ENCODE peak calls at places on chromosomes 12 and 14, in eight cellular contexts. One of them, this sample, is unnamed.

GRCh38 chr12:6294533-6295186 is 15.8 kb upstream of the PLEKHG6 start:
- DNase-seq in right lobe of liver: peak
- DNase-seq in psoas muscle: no peak
- DNase-seq in esophagus squamous epithelium: no peak
- DNase-seq in MM.1S: no peak
- DNase-seq in CD8-positive, alpha-beta memory T cell: no peak
- DNase-seq in neuronal stem cell: no peak
- DNase-seq in testis: no peak
- DNase-seq in this sample: no peak

GRCh38 chr12:2166696-2167095 is 113.9 kb downstream of the CACNA1C start:
- DNase-seq in right lobe of liver: no peak
- DNase-seq in psoas muscle: no peak
- DNase-seq in esophagus squamous epithelium: no peak
- DNase-seq in MM.1S: no peak
- DNase-seq in CD8-positive, alpha-beta memory T cell: no peak
- DNase-seq in neuronal stem cell: no peak
- DNase-seq in testis: no peak
- DNase-seq in this sample: no peak

GRCh38 chr12:21989819-21990412 is 48.7 kb upstream of the ABCC9 start:
- DNase-seq in right lobe of liver: no peak
- DNase-seq in psoas muscle: no peak
- DNase-seq in esophagus squamous epithelium: no peak
- DNase-seq in MM.1S: no peak
- DNase-seq in CD8-positive, alpha-beta memory T cell: no peak
- DNase-seq in neuronal stem cell: no peak
- DNase-seq in testis: no peak
- DNase-seq in this sample: peak

GRCh38 chr14:106879241-106879640 is 1352.9 kb downstream of the TMEM121 start:
- DNase-seq in right lobe of liver: no peak
- DNase-seq in psoas muscle: no peak
- DNase-seq in esophagus squamous epithelium: no peak
- DNase-seq in MM.1S: peak
- DNase-seq in CD8-positive, alpha-beta memory T cell: peak
- DNase-seq in neuronal stem cell: no peak
- DNase-seq in testis: peak
- DNase-seq in this sample: peak

GRCh38 chr12:132173135-132174014 is 29.1 kb downstream of the NOC4L start:
- DNase-seq in right lobe of liver: peak
- DNase-seq in psoas muscle: peak
- DNase-seq in esophagus squamous epithelium: no peak
- DNase-seq in MM.1S: peak
- DNase-seq in CD8-positive, alpha-beta memory T cell: no peak
- DNase-seq in neuronal stem cell: no peak
- DNase-seq in testis: no peak
- DNase-seq in this sample: peak

GRCh38 chr14:36974985-36975384 is 197.4 kb downstream of the SLC25A21 start:
- DNase-seq in right lobe of liver: no peak
- DNase-seq in psoas muscle: no peak
- DNase-seq in esophagus squamous epithelium: no peak
- DNase-seq in MM.1S: no peak
- DNase-seq in CD8-positive, alpha-beta memory T cell: no peak
- DNase-seq in neuronal stem cell: no peak
- DNase-seq in testis: no peak
- DNase-seq in this sample: no peak

GRCh38 chr12:92926549-92926948 is 2.5 kb downstream of the EEA1 start:
- DNase-seq in right lobe of liver: no peak
- DNase-seq in psoas muscle: no peak
- DNase-seq in esophagus squamous epithelium: no peak
- DNase-seq in MM.1S: no peak
- DNase-seq in CD8-positive, alpha-beta memory T cell: no peak
- DNase-seq in neuronal stem cell: no peak
- DNase-seq in testis: no peak
- DNase-seq in this sample: no peak

GRCh38 chr12:124896461-124896860 is 18.0 kb downstream of the UBC start:
- DNase-seq in right lobe of liver: no peak
- DNase-seq in psoas muscle: no peak
- DNase-seq in esophagus squamous epithelium: no peak
- DNase-seq in MM.1S: no peak
- DNase-seq in CD8-positive, alpha-beta memory T cell: no peak
- DNase-seq in neuronal stem cell: no peak
- DNase-seq in testis: no peak
- DNase-seq in this sample: no peak

GRCh38 chr12:110355080-110355479 is 48.4 kb downstream of the ANAPC7 start:
- DNase-seq in right lobe of liver: no peak
- DNase-seq in psoas muscle: no peak
- DNase-seq in esophagus squamous epithelium: no peak
- DNase-seq in MM.1S: peak
- DNase-seq in CD8-positive, alpha-beta memory T cell: peak
- DNase-seq in neuronal stem cell: no peak
- DNase-seq in testis: no peak
- DNase-seq in this sample: no peak

GRCh38 chr12:105100998-105101397 is 6.5 kb upstream of the WASHC4 start:
- DNase-seq in right lobe of liver: no peak
- DNase-seq in psoas muscle: no peak
- DNase-seq in esophagus squamous epithelium: no peak
- DNase-seq in MM.1S: no peak
- DNase-seq in CD8-positive, alpha-beta memory T cell: no peak
- DNase-seq in neuronal stem cell: no peak
- DNase-seq in testis: no peak
- DNase-seq in this sample: no peak

GRCh38 chr12:52233462-52234141 is 559 bp downstream of the KRT7 start:
- DNase-seq in right lobe of liver: no peak
- DNase-seq in psoas muscle: no peak
- DNase-seq in esophagus squamous epithelium: no peak
- DNase-seq in MM.1S: no peak
- DNase-seq in CD8-positive, alpha-beta memory T cell: no peak
- DNase-seq in neuronal stem cell: no peak
- DNase-seq in testis: no peak
- DNase-seq in this sample: no peak
- H3K27ac ChIP-seq in right lobe of liver: no peak
- H3K27ac ChIP-seq in psoas muscle: no peak
- H3K27ac ChIP-seq in esophagus squamous epithelium: peak
- H3K27ac ChIP-seq in MM.1S: no peak
- H3K27ac ChIP-seq in CD8-positive, alpha-beta memory T cell: no peak
- H3K27ac ChIP-seq in neuronal stem cell: no peak
- H3K27ac ChIP-seq in testis: no peak
- H3K27ac ChIP-seq in this sample: no peak

GRCh38 chr14:20970647-20970982 is 15.3 kb downstream of the RNASE2 start:
- DNase-seq in right lobe of liver: no peak
- DNase-seq in psoas muscle: no peak
- DNase-seq in esophagus squamous epithelium: no peak
- DNase-seq in MM.1S: no peak
- DNase-seq in CD8-positive, alpha-beta memory T cell: no peak
- DNase-seq in neuronal stem cell: no peak
- DNase-seq in testis: no peak
- DNase-seq in this sample: no peak

GRCh38 chr14:20971705-20972021 is 16.4 kb downstream of the RNASE2 start:
- DNase-seq in right lobe of liver: no peak
- DNase-seq in psoas muscle: no peak
- DNase-seq in esophagus squamous epithelium: no peak
- DNase-seq in MM.1S: no peak
- DNase-seq in CD8-positive, alpha-beta memory T cell: no peak
- DNase-seq in neuronal stem cell: no peak
- DNase-seq in testis: no peak
- DNase-seq in this sample: no peak

GRCh38 chr14:20970983-20971704 is 15.9 kb downstream of the RNASE2 start:
- DNase-seq in right lobe of liver: peak
- DNase-seq in psoas muscle: peak
- DNase-seq in esophagus squamous epithelium: no peak
- DNase-seq in MM.1S: peak
- DNase-seq in CD8-positive, alpha-beta memory T cell: peak
- DNase-seq in neuronal stem cell: peak
- DNase-seq in testis: peak
- DNase-seq in this sample: peak

GRCh38 chr14:20973501-20973900 is 16.3 kb upstream of the METTL17 start:
- DNase-seq in right lobe of liver: no peak
- DNase-seq in psoas muscle: no peak
- DNase-seq in esophagus squamous epithelium: no peak
- DNase-seq in MM.1S: no peak
- DNase-seq in CD8-positive, alpha-beta memory T cell: no peak
- DNase-seq in neuronal stem cell: no peak
- DNase-seq in testis: no peak
- DNase-seq in this sample: no peak

DNA sequence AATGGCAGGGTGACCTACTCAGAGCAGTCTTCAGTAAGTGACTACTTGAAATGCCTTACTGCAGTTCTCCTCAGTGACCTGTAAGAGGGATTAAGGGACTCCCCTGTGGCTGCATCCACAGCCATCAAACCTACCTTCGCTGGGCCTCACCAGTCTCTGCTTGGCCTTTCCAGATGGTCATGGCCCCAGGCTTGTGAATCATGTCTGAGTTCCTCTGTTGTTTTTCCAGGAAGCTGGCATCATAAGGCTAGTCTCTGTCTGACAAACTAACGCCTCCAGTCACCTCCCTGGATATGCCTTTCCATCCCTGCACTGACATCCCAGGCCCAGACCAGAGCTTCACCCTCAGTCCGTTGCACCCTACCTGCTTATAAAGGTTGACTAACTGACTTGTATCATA is 14.0 kb downstream of the RNASE2 start:
- DNase-seq in right lobe of liver: no peak
- DNase-seq in psoas muscle: no peak
- DNase-seq in esophagus squamous epithelium: no peak
- DNase-seq in MM.1S: no peak
- DNase-seq in CD8-positive, alpha-beta memory T cell: no peak
- DNase-seq in neuronal stem cell: no peak
- DNase-seq in testis: no peak
- DNase-seq in this sample: no peak
- H3K4me3 ChIP-seq in right lobe of liver: no peak
- H3K4me3 ChIP-seq in psoas muscle: no peak
- H3K4me3 ChIP-seq in esophagus squamous epithelium: no peak
- H3K4me3 ChIP-seq in MM.1S: no peak
- H3K4me3 ChIP-seq in CD8-positive, alpha-beta memory T cell: no peak
- H3K4me3 ChIP-seq in neuronal stem cell: peak
- H3K4me3 ChIP-seq in testis: no peak
- H3K4me3 ChIP-seq in this sample: no peak

GRCh38 chr12:95415451-95415850 is 58.5 kb upstream of the METAP2 start:
- DNase-seq in right lobe of liver: no peak
- DNase-seq in psoas muscle: no peak
- DNase-seq in esophagus squamous epithelium: no peak
- DNase-seq in MM.1S: no peak
- DNase-seq in CD8-positive, alpha-beta memory T cell: no peak
- DNase-seq in neuronal stem cell: no peak
- DNase-seq in testis: no peak
- DNase-seq in this sample: no peak
- H3K27ac ChIP-seq in right lobe of liver: no peak
- H3K27ac ChIP-seq in psoas muscle: no peak
- H3K27ac ChIP-seq in esophagus squamous epithelium: no peak
- H3K27ac ChIP-seq in MM.1S: no peak
- H3K27ac ChIP-seq in CD8-positive, alpha-beta memory T cell: no peak
- H3K27ac ChIP-seq in neuronal stem cell: no peak
- H3K27ac ChIP-seq in testis: no peak
- H3K27ac ChIP-seq in this sample: no peak

GRCh38 chr12:72139411-72139810 is 132.8 kb upstream of the TRHDE start:
- DNase-seq in right lobe of liver: no peak
- DNase-seq in psoas muscle: no peak
- DNase-seq in esophagus squamous epithelium: no peak
- DNase-seq in MM.1S: no peak
- DNase-seq in CD8-positive, alpha-beta memory T cell: no peak
- DNase-seq in neuronal stem cell: no peak
- DNase-seq in testis: no peak
- DNase-seq in this sample: no peak

GRCh38 chr12:72133497-72134055 is 138.6 kb upstream of the TRHDE start:
- DNase-seq in right lobe of liver: no peak
- DNase-seq in psoas muscle: no peak
- DNase-seq in esophagus squamous epithelium: no peak
- DNase-seq in MM.1S: no peak
- DNase-seq in CD8-positive, alpha-beta memory T cell: no peak
- DNase-seq in neuronal stem cell: no peak
- DNase-seq in testis: no peak
- DNase-seq in this sample: no peak

GRCh38 chr12:72141381-72141780 is 130.8 kb upstream of the TRHDE start:
- DNase-seq in right lobe of liver: no peak
- DNase-seq in psoas muscle: no peak
- DNase-seq in esophagus squamous epithelium: no peak
- DNase-seq in MM.1S: peak
- DNase-seq in CD8-positive, alpha-beta memory T cell: no peak
- DNase-seq in neuronal stem cell: no peak
- DNase-seq in testis: no peak
- DNase-seq in this sample: no peak

GRCh38 chr12:72134934-72135333 is 137.2 kb upstream of the TRHDE start:
- DNase-seq in right lobe of liver: no peak
- DNase-seq in psoas muscle: no peak
- DNase-seq in esophagus squamous epithelium: no peak
- DNase-seq in MM.1S: no peak
- DNase-seq in CD8-positive, alpha-beta memory T cell: no peak
- DNase-seq in neuronal stem cell: no peak
- DNase-seq in testis: no peak
- DNase-seq in this sample: no peak

DNA sequence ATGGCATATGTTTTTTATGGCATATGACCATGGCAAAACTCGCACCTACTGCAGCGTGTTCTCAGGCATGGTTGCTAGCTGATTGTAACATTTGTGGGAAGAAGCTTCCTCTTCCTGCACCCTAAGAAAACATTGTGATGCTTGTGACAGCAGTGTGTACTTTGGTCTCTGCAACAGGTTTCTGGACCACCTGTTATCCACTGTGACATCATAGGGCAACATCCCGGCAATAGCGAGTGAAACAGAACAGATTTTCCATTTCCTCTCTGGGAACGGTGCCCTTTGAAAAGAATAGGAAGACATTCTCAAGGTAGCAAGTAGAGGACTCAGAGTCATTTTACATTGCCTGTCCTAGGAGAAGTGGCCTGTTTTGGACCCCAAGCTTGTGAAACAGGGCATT is 135.4 kb upstream of the TRHDE start:
- DNase-seq in right lobe of liver: no peak
- DNase-seq in psoas muscle: no peak
- DNase-seq in esophagus squamous epithelium: no peak
- DNase-seq in MM.1S: no peak
- DNase-seq in CD8-positive, alpha-beta memory T cell: no peak
- DNase-seq in neuronal stem cell: no peak
- DNase-seq in testis: no peak
- DNase-seq in this sample: no peak
- H3K4me3 ChIP-seq in right lobe of liver: no peak
- H3K4me3 ChIP-seq in psoas muscle: no peak
- H3K4me3 ChIP-seq in esophagus squamous epithelium: no peak
- H3K4me3 ChIP-seq in MM.1S: no peak
- H3K4me3 ChIP-seq in CD8-positive, alpha-beta memory T cell: no peak
- H3K4me3 ChIP-seq in neuronal stem cell: no peak
- H3K4me3 ChIP-seq in testis: no peak
- H3K4me3 ChIP-seq in this sample: no peak

This sample was measured in CD4-positive, CD25-positive, alpha-beta regulatory T cell.